ENCODE peak calls at places on chromosomes 7 and 10, in four cellular contexts. H, C, O and Q are unnamed samples. For H3K4me1, the result is how much of the 10 kb centered on the place peaks cover.

GRCh38 chr10:60280475-60280874 is 109.2 kb downstream of the ANK3 start:
- DNase-seq in H (no peak), C (no peak), O (peak), Q (no peak)

GRCh38 chr10:110411047-110411410 is 86.7 kb upstream of the DUSP5 start:
- DNase-seq in H (peak), C (no peak), O (peak), Q (no peak)

GRCh38 chr7:44305564-44306507 is 19.6 kb downstream of the CAMK2B start:
- DNase-seq in H (no peak), C (no peak), O (no peak), Q (peak)

GRCh38 chr7:30984359-30985107 is 20.8 kb downstream of the GHRHR start:
- DNase-seq in H (no peak), C (peak), O (peak), Q (no peak)

GRCh38 chr10:74542077-74542476 is 284.3 kb upstream of the KAT6B start:
- DNase-seq in H (peak), C (peak), O (no peak), Q (peak)

GRCh38 chr7:116327751-116328150 is 117.4 kb downstream of the TES start:
- DNase-seq in H (peak), C (no peak), O (peak), Q (no peak)

GRCh38 chr10:96352587-96352986 is 6.2 kb downstream of the OPALIN start:
- DNase-seq in H (no peak), C (no peak), O (no peak), Q (peak)

GRCh38 chr10:50480054-50481007 is 143.4 kb downstream of the SGMS1 start:
- DNase-seq in H (no peak), C (no peak), O (no peak), Q (no peak)

GRCh38 chr7:24401628-24402593 is 117.9 kb downstream of the NPY start:
- DNase-seq in H (peak), C (peak), O (peak), Q (peak)

GRCh38 chr7:4774007-4774406 is 1.4 kb upstream of the AP5Z1 start:
- DNase-seq in H (no peak), C (no peak), O (no peak), Q (no peak)

GRCh38 chr10:91061187-91061586 is 140.3 kb upstream of the ANKRD1 start:
- DNase-seq in H (no peak), C (no peak), O (no peak), Q (no peak)

GRCh38 chr10:99784025-99784730 is 1.7 kb downstream of the ABCC2 start:
- DNase-seq in H (peak), C (peak), O (peak), Q (peak)

DNA sequence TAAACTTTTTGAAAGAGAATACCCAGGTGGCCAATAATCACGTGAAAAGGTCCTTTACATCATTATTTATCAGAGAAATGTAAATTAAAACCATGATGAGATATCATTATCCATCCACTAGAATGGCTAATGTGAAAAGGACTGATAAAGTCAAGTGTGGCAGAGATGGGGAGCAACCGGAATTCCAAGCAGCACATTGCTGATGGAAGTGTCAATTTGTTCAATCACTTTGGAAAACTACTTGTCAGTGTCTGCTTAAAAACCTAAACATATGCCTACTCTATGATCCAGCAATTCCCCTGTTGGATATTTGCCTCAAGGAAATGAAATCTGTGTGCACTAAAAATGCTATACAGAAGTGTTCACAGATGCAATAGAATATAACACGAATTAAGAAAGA is 465.6 kb downstream of the PLXNA4 start:
- DNase-seq in H (no peak), C (no peak), O (no peak), Q (no peak)
- H3K4me2 ChIP-seq in H (no peak), C (no peak), O (no peak), Q (no peak)

GRCh38 chr10:11246752-11247467 is 229.2 kb downstream of the CELF2 start:
- DNase-seq in H (no peak), C (no peak), O (no peak), Q (no peak)
- H3K4me1 ChIP-seq in H (under half), C (under half), O (under half), Q (under half)

GRCh38 chr7:101412976-101413375 is 50.3 kb downstream of the COL26A1 start:
- DNase-seq in H (no peak), C (no peak), O (no peak), Q (no peak)

GRCh38 chr7:101405474-101406067 is 42.9 kb downstream of the COL26A1 start:
- DNase-seq in H (no peak), C (no peak), O (no peak), Q (no peak)

GRCh38 chr7:101410743-101411476 is 48.2 kb downstream of the COL26A1 start:
- DNase-seq in H (no peak), C (no peak), O (peak), Q (peak)

DNA sequence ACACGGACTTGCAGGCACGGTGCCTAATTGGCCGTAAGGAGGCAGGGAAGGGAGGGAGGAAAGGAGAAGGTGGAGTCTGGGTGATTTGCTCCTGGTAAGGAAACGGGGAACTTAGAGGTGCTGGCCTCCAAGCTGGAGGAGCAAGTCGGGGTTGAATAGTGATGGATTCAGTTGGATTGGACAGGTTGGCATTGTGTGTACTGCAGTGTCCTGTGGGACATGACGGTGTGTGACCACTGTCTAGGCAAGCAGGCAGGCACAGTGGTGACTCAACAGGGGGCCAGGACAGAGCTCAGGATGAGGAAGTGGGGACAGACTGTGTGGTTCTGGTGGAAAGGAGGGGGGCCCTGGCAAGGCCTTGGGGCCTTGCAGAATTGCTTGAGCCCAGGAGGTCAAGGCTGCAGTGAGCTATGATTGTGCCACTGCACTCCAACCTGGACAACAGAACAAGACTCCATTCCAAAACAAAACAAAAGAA is 48.8 kb downstream of the COL26A1 start:
- DNase-seq in H (no peak), C (no peak), O (no peak), Q (no peak)
- TF ChIP-seq CTCF in H (no peak), C (no peak), O (peak), Q (no peak)

GRCh38 chr7:35722054-35722849 is 27.3 kb upstream of the HERPUD2 start:
- DNase-seq in H (no peak), C (no peak), O (no peak), Q (no peak)

GRCh38 chr7:35720032-35720431 is 25.1 kb upstream of the HERPUD2 start:
- DNase-seq in H (no peak), C (no peak), O (no peak), Q (no peak)

GRCh38 chr7:35720849-35721248 is 25.9 kb upstream of the HERPUD2 start:
- DNase-seq in H (no peak), C (no peak), O (no peak), Q (no peak)

GRCh38 chr7:35723011-35723410 is 28.1 kb upstream of the HERPUD2 start:
- DNase-seq in H (peak), C (peak), O (peak), Q (no peak)

DNA sequence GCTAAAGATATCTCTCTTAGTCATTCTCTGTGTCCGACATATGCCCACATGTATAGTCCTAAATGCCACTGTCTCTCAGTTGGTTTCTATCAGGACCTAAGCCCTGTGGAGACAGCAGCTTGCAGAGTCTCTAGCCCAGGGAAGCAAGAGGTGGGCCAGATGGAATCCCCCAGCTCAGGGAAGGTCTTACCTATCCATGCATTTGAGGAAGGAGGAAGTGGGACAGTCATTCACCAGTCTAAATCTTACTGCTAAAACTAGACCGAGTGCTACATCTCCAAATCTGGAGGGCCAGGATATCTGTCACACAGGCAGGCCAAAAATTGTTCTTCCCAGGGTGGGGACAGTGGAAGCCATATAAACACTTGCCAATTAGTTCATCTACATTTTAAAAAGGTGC is 26.4 kb upstream of the HERPUD2 start:
- DNase-seq in H (no peak), C (no peak), O (no peak), Q (no peak)
- H3K4me2 ChIP-seq in H (no peak), C (no peak), O (no peak), Q (no peak)

DNA sequence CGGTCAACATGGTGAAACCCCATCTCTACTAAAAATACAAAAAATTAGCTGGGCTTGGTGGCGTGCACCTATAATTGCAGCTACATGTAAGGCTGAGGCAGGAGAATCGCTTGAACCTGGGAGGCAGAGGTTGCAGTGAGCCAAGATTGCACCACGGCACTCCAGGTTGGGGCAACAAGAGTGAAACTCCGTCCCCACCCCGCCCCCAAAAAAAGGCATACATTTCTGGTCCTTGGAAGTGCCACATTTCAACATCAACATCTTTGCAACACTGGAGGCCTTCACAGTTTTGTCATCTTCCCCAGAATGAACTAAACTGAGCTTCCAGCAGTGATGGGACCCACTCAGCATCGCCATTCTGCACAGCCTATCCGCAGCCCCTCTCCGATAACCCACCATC is 36.6 kb downstream of the FAM53B start:
- DNase-seq in H (no peak), C (no peak), O (no peak), Q (no peak)
- H3K4me1 ChIP-seq in H (under half), C (under half), O (under half), Q (under half)

GRCh38 chr10:120738658-120739057 is 112.5 kb upstream of the WDR11 start:
- DNase-seq in H (no peak), C (no peak), O (no peak), Q (no peak)

GRCh38 chr10:120735773-120736371 is 115.3 kb upstream of the WDR11 start:
- DNase-seq in H (peak), C (peak), O (peak), Q (peak)

GRCh38 chr10:120734476-120735078 is 116.6 kb upstream of the WDR11 start:
- DNase-seq in H (no peak), C (no peak), O (peak), Q (no peak)

GRCh38 chr10:120735315-120735714 is 115.8 kb upstream of the WDR11 start:
- DNase-seq in H (no peak), C (no peak), O (no peak), Q (no peak)

DNA sequence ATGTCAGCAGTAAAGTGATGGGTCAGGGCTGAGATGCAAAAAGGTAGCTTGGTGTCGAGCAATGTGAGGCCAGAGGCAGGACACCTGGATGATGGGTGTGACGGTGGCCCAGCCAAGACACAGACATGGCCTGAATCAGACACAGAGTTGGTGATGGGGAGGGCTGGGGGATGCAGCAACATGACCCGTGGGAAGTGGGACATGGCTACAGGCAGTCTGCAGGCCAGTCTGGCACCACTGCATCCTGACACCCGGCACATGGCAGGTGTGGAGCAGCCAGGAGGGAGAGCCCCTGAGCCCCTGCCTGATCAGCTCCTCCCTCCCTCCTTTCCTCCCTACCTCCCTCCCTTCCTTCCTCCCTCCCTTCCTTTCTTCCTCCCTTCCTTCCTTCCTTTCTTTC is 114.8 kb upstream of the WDR11 start:
- DNase-seq in H (no peak), C (no peak), O (no peak), Q (no peak)
- TF ChIP-seq CTCF in H (no peak), C (no peak), O (no peak), Q (no peak)

GRCh38 chr10:124651402-124651887 is 92.7 kb downstream of the FAM53B start:
- DNase-seq in H (no peak), C (no peak), O (no peak), Q (no peak)

GRCh38 chr10:124653311-124653710 is 90.9 kb downstream of the FAM53B start:
- DNase-seq in H (no peak), C (no peak), O (no peak), Q (no peak)

GRCh38 chr10:124652701-124653100 is 91.5 kb downstream of the FAM53B start:
- DNase-seq in H (no peak), C (no peak), O (no peak), Q (no peak)

GRCh38 chr10:124650820-124651401 is 93.3 kb downstream of the FAM53B start:
- DNase-seq in H (no peak), C (no peak), O (no peak), Q (no peak)

GRCh38 chr10:124652200-124652599 is 92.0 kb downstream of the FAM53B start:
- DNase-seq in H (no peak), C (no peak), O (no peak), Q (no peak)
- H3K4me2 ChIP-seq in H (no peak), C (no peak), O (no peak), Q (no peak)

DNA sequence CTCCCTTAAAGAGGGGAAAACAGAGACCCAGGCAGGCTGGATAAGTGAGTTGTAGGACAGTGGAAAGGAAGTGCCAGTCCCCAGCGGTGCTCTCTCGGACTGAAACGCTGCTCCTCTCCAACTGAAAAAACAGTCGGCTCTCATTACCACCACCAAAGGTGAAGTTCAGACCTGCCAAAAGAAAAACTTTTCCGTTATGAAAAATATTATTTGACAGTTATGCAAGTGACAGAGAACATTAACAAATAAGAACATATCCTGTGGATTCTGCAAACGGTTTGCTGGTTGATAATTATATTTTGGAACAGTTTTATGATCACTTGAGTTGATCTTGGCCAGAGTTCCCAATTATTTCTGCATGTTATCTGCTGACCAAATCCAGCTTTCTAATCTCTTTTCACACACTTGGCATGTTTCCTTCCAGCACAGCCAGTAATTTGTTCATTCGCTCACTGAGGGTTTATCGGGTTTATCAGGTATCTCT is 82.6 kb downstream of the PTPRE start:
- DNase-seq in H (no peak), C (no peak), O (no peak), Q (no peak)
- H3K4me1 ChIP-seq in H (under half), C (under half), O (under half), Q (under half)